ENCODE peak calls at places on chromosomes 4 and X, in eight cellular contexts. K is MG63; N is NCI-H1092; I is AML-193; X is memory B cell; T is activated CD8-positive, alpha-beta memory T cell treated with anti-CD3 and anti-CD28 coated beads for 48 hours; G is neural crest cell; E is AG08396. Y is an unnamed sample.

GRCh38 chr4:185915817-185916216 is 103.8 kb upstream of the SORBS2 start:
- DNase-seq in K (no peak), N (no peak), I (no peak), X (no peak), T (no peak), G (no peak), E (no peak), Y (no peak)

GRCh38 chrX:15947648-15948317 is 93.2 kb upstream of the AP1S2 start:
- DNase-seq in K (peak), N (no peak), I (no peak), X (no peak), T (no peak), G (no peak), E (peak), Y (peak)

GRCh38 chr4:41887821-41888699 is 47.2 kb upstream of the TMEM33 start:
- DNase-seq in K (no peak), N (no peak), I (peak), X (peak), T (no peak), G (peak), E (no peak), Y (peak)

GRCh38 chrX:155266446-155266845 is 2.2 kb upstream of the RAB39B start:
- DNase-seq in K (no peak), N (no peak), I (no peak), X (no peak), T (no peak), G (no peak), E (no peak), Y (no peak)

GRCh38 chr4:1122501-1122900 is 9.1 kb upstream of the RNF212 start:
- DNase-seq in K (no peak), N (no peak), I (no peak), X (no peak), T (no peak), G (no peak), E (no peak), Y (no peak)

GRCh38 chr4:152708361-152708760 is 28.6 kb upstream of the TMEM154 start:
- DNase-seq in K (no peak), N (no peak), I (no peak), X (no peak), T (no peak), G (no peak), E (no peak), Y (no peak)

GRCh38 chr4:37966044-37966443 is 5.8 kb downstream of the PTTG2 start:
- DNase-seq in K (no peak), N (no peak), I (no peak), X (no peak), T (no peak), G (no peak), E (no peak), Y (no peak)

GRCh38 chrX:51395807-51396728 is 63.4 kb downstream of the NUDT10 start:
- DNase-seq in K (no peak), N (no peak), I (no peak), X (peak), T (peak), G (no peak), E (no peak), Y (no peak)

GRCh38 chr4:53152467-53152866 is 213.4 kb downstream of the SCFD2 start:
- DNase-seq in K (no peak), N (no peak), I (no peak), X (no peak), T (no peak), G (no peak), E (no peak), Y (no peak)

GRCh38 chrX:132257116-132257515 is 37.9 kb upstream of the RAP2C start:
- DNase-seq in K (peak), N (no peak), I (no peak), X (no peak), T (no peak), G (no peak), E (no peak), Y (no peak)

GRCh38 chr4:99998062-99998880 is 48.2 kb upstream of the H2AZ1 start:
- DNase-seq in K (no peak), N (no peak), I (peak), X (no peak), T (no peak), G (no peak), E (peak), Y (peak)

GRCh38 chr4:75940692-75941253 is at the start of gene NAAA:
- DNase-seq in K (peak), N (peak), I (peak), X (peak), T (peak), G (peak), E (peak), Y (peak)

GRCh38 chrX:130060122-130061069 is 49.9 kb downstream of the ELF4 start:
- DNase-seq in K (peak), N (peak), I (peak), X (peak), T (peak), G (peak), E (peak), Y (peak)

GRCh38 chr4:72471816-72472215 is 97.2 kb downstream of the ADAMTS3 start:
- DNase-seq in K (no peak), N (no peak), I (no peak), X (no peak), T (no peak), G (no peak), E (no peak), Y (no peak)

GRCh38 chr4:103156107-103156506 is 42.0 kb downstream of the CENPE start:
- DNase-seq in K (no peak), N (no peak), I (no peak), X (no peak), T (no peak), G (no peak), E (no peak), Y (no peak)

GRCh38 chr4:26204249-26204825 is 116.5 kb upstream of the RBPJ start:
- DNase-seq in K (no peak), N (no peak), I (no peak), X (no peak), T (no peak), G (no peak), E (no peak), Y (peak)

GRCh38 chr4:155173371-155173770 is 35.1 kb upstream of the NPY2R start:
- DNase-seq in K (no peak), N (no peak), I (no peak), X (no peak), T (no peak), G (no peak), E (no peak), Y (no peak)

GRCh38 chr4:1216869-1217294 is 32.0 kb downstream of the CTBP1 start:
- DNase-seq in K (no peak), N (no peak), I (no peak), X (no peak), T (peak), G (no peak), E (no peak), Y (no peak)

GRCh38 chr4:66590488-66591215 is 920.4 kb upstream of the EPHA5 start:
- DNase-seq in K (no peak), N (no peak), I (no peak), X (no peak), T (no peak), G (no peak), E (no peak), Y (no peak)

GRCh38 chr4:109113511-109113910 is 188.9 kb downstream of the COL25A1 start:
- DNase-seq in K (no peak), N (no peak), I (no peak), X (no peak), T (no peak), G (no peak), E (no peak), Y (no peak)

GRCh38 chrX:103831342-103831802 is 685 bp downstream of the RAB9B start:
- DNase-seq in K (no peak), N (peak), I (peak), X (no peak), T (no peak), G (no peak), E (no peak), Y (no peak)

GRCh38 chr4:154529737-154530136 is 20.5 kb downstream of the PLRG1 start:
- DNase-seq in K (peak), N (no peak), I (no peak), X (no peak), T (no peak), G (no peak), E (no peak), Y (no peak)

GRCh38 chrX:101229155-101229554 is 9.6 kb downstream of the DRP2 start:
- DNase-seq in K (no peak), N (no peak), I (no peak), X (no peak), T (no peak), G (no peak), E (no peak), Y (no peak)

GRCh38 chr4:5686338-5686737 is 22.0 kb downstream of the EVC2 start:
- DNase-seq in K (no peak), N (no peak), I (no peak), X (no peak), T (no peak), G (no peak), E (no peak), Y (no peak)

Y was measured in NB4.